ENCODE peak calls at places on chromosomes 3 and 15, in eight cellular contexts. One of them, this sample, is unnamed.

GRCh38 chr3:14784087-14784596 is 34.6 kb upstream of the FGD5 start:
- DNase-seq in GM04504: no peak
- DNase-seq in NCI-H510A treated with DMSO at 0.1 percent for 48 hours: no peak
- DNase-seq in nucleus accumbens: no peak
- DNase-seq in psoas muscle: peak
- DNase-seq in AG20443: no peak
- DNase-seq in progenitor cell of endocrine pancreas: no peak
- DNase-seq in activated CD8-positive, alpha-beta T cell treated with anti-CD3 and anti-CD28 coated beads, Interleukin-2, amount 10 ng/mL, durations not matched to agents 7 days and 5 days: no peak
- DNase-seq in this sample: no peak

GRCh38 chr15:41873711-41874110 is 20.1 kb downstream of the SPTBN5 start:
- DNase-seq in GM04504: no peak
- DNase-seq in NCI-H510A treated with DMSO at 0.1 percent for 48 hours: peak
- DNase-seq in nucleus accumbens: no peak
- DNase-seq in psoas muscle: no peak
- DNase-seq in AG20443: no peak
- DNase-seq in progenitor cell of endocrine pancreas: no peak
- DNase-seq in activated CD8-positive, alpha-beta T cell treated with anti-CD3 and anti-CD28 coated beads, Interleukin-2, amount 10 ng/mL, durations not matched to agents 7 days and 5 days: no peak
- DNase-seq in this sample: no peak

GRCh38 chr15:38130739-38131498 is 121.7 kb upstream of the SPRED1 start:
- DNase-seq in GM04504: peak
- DNase-seq in NCI-H510A treated with DMSO at 0.1 percent for 48 hours: no peak
- DNase-seq in nucleus accumbens: peak
- DNase-seq in psoas muscle: peak
- DNase-seq in AG20443: peak
- DNase-seq in progenitor cell of endocrine pancreas: no peak
- DNase-seq in activated CD8-positive, alpha-beta T cell treated with anti-CD3 and anti-CD28 coated beads, Interleukin-2, amount 10 ng/mL, durations not matched to agents 7 days and 5 days: no peak
- DNase-seq in this sample: peak

GRCh38 chr3:2770451-2770850 is 339.7 kb downstream of the IL5RA start:
- DNase-seq in GM04504: no peak
- DNase-seq in NCI-H510A treated with DMSO at 0.1 percent for 48 hours: no peak
- DNase-seq in nucleus accumbens: no peak
- DNase-seq in psoas muscle: no peak
- DNase-seq in AG20443: no peak
- DNase-seq in progenitor cell of endocrine pancreas: no peak
- DNase-seq in activated CD8-positive, alpha-beta T cell treated with anti-CD3 and anti-CD28 coated beads, Interleukin-2, amount 10 ng/mL, durations not matched to agents 7 days and 5 days: no peak
- DNase-seq in this sample: no peak

GRCh38 chr3:112627419-112627818 is 13.5 kb downstream of the CCDC80 start:
- DNase-seq in GM04504: no peak
- DNase-seq in NCI-H510A treated with DMSO at 0.1 percent for 48 hours: no peak
- DNase-seq in nucleus accumbens: peak
- DNase-seq in psoas muscle: peak
- DNase-seq in AG20443: no peak
- DNase-seq in progenitor cell of endocrine pancreas: no peak
- DNase-seq in activated CD8-positive, alpha-beta T cell treated with anti-CD3 and anti-CD28 coated beads, Interleukin-2, amount 10 ng/mL, durations not matched to agents 7 days and 5 days: no peak
- DNase-seq in this sample: no peak

GRCh38 chr3:112979244-112979832 is 4.4 kb upstream of the CD200R1 start:
- DNase-seq in GM04504: no peak
- DNase-seq in NCI-H510A treated with DMSO at 0.1 percent for 48 hours: peak
- DNase-seq in nucleus accumbens: no peak
- DNase-seq in psoas muscle: no peak
- DNase-seq in AG20443: peak
- DNase-seq in progenitor cell of endocrine pancreas: no peak
- DNase-seq in activated CD8-positive, alpha-beta T cell treated with anti-CD3 and anti-CD28 coated beads, Interleukin-2, amount 10 ng/mL, durations not matched to agents 7 days and 5 days: peak
- DNase-seq in this sample: peak

GRCh38 chr3:193046369-193046768 is 128.7 kb upstream of the MB21D2 start:
- DNase-seq in GM04504: no peak
- DNase-seq in NCI-H510A treated with DMSO at 0.1 percent for 48 hours: no peak
- DNase-seq in nucleus accumbens: no peak
- DNase-seq in psoas muscle: no peak
- DNase-seq in AG20443: no peak
- DNase-seq in progenitor cell of endocrine pancreas: no peak
- DNase-seq in activated CD8-positive, alpha-beta T cell treated with anti-CD3 and anti-CD28 coated beads, Interleukin-2, amount 10 ng/mL, durations not matched to agents 7 days and 5 days: no peak
- DNase-seq in this sample: no peak

GRCh38 chr3:150759947-150760346 is 3.0 kb downstream of the SIAH2 start:
- DNase-seq in GM04504: no peak
- DNase-seq in NCI-H510A treated with DMSO at 0.1 percent for 48 hours: no peak
- DNase-seq in nucleus accumbens: no peak
- DNase-seq in psoas muscle: no peak
- DNase-seq in AG20443: no peak
- DNase-seq in progenitor cell of endocrine pancreas: no peak
- DNase-seq in activated CD8-positive, alpha-beta T cell treated with anti-CD3 and anti-CD28 coated beads, Interleukin-2, amount 10 ng/mL, durations not matched to agents 7 days and 5 days: no peak
- DNase-seq in this sample: no peak

GRCh38 chr15:58903232-58903631 is 30.2 kb downstream of the SLTM start:
- DNase-seq in GM04504: no peak
- DNase-seq in NCI-H510A treated with DMSO at 0.1 percent for 48 hours: no peak
- DNase-seq in nucleus accumbens: no peak
- DNase-seq in psoas muscle: no peak
- DNase-seq in AG20443: no peak
- DNase-seq in progenitor cell of endocrine pancreas: no peak
- DNase-seq in activated CD8-positive, alpha-beta T cell treated with anti-CD3 and anti-CD28 coated beads, Interleukin-2, amount 10 ng/mL, durations not matched to agents 7 days and 5 days: no peak
- DNase-seq in this sample: no peak

GRCh38 chr3:6179761-6180160 is 681.2 kb upstream of the GRM7 start:
- DNase-seq in GM04504: no peak
- DNase-seq in NCI-H510A treated with DMSO at 0.1 percent for 48 hours: no peak
- DNase-seq in nucleus accumbens: no peak
- DNase-seq in psoas muscle: no peak
- DNase-seq in AG20443: peak
- DNase-seq in progenitor cell of endocrine pancreas: no peak
- DNase-seq in activated CD8-positive, alpha-beta T cell treated with anti-CD3 and anti-CD28 coated beads, Interleukin-2, amount 10 ng/mL, durations not matched to agents 7 days and 5 days: no peak
- DNase-seq in this sample: peak